ENCODE peak calls at places on chromosomes 6 and 20, in four cellular contexts. W is GM06990, E is colonic mucosa, L is astrocyte of the spinal cord. C is an unnamed sample.

GRCh38 chr6:161161889-161162624 is 111.8 kb downstream of the AGPAT4 start:
- DNase-seq in W (no peak), E (no peak), L (peak; percentile 44), C (no peak)

GRCh38 chr20:48544402-48545333 is 283.1 kb downstream of the PREX1 start:
- DNase-seq in W (no peak), E (no peak), L (no peak), C (no peak)

GRCh38 chr6:89591745-89592144 is 46.8 kb downstream of the LYRM2 start:
- DNase-seq in W (no peak), E (no peak), L (no peak), C (no peak)

GRCh38 chr20:62501801-62502495 is 26.2 kb upstream of the GATA5 start:
- DNase-seq in W (peak; percentile 61), E (no peak), L (peak; percentile 22), C (no peak)

GRCh38 chr6:80767808-80768207 is 661.3 kb downstream of the BCKDHB start:
- DNase-seq in W (no peak), E (peak; percentile 52), L (peak; percentile 84), C (no peak)

GRCh38 chr6:37845026-37845911 is 25.7 kb downstream of the ZFAND3 start:
- DNase-seq in W (no peak), E (peak; percentile 34), L (no peak), C (no peak)

GRCh38 chr6:6681443-6681842 is 92.9 kb downstream of the LY86 start:
- DNase-seq in W (no peak), E (no peak), L (no peak), C (no peak)

GRCh38 chr6:161236091-161236633 is 37.7 kb downstream of the AGPAT4 start:
- DNase-seq in W (peak; percentile 37), E (no peak), L (no peak), C (no peak)

GRCh38 chr20:49890651-49891361 is 24.5 kb downstream of the SPATA2 start:
- DNase-seq in W (no peak), E (no peak), L (peak; percentile 27), C (no peak)

GRCh38 chr6:40856271-40856670 is 182.8 kb downstream of the UNC5CL start:
- DNase-seq in W (no peak), E (no peak), L (no peak), C (no peak)

GRCh38 chr6:159533568-159533967 is 159.5 kb downstream of the SOD2 start:
- DNase-seq in W (no peak), E (no peak), L (peak; percentile 36), C (no peak)

GRCh38 chr6:161137839-161138544 is 135.9 kb downstream of the AGPAT4 start:
- DNase-seq in W (no peak), E (no peak), L (peak; percentile 32), C (no peak)

GRCh38 chr6:167225903-167226508 is 65.1 kb upstream of the UNC93A start:
- DNase-seq in W (no peak), E (no peak), L (no peak), C (no peak)